ENCODE peak calls at places on chromosomes 1 and 21, in five cellular contexts. B is GM12891, W is K562, C is H1, A is HepG2. D is an unnamed sample.
A peak's percentile ranks its signal among the peaks of the same experiment; 100 is the strongest.

GRCh38 chr1:119747451-119747850 is 21.3 kb downstream of the HMGCS2 start:
- DNase-seq in B (no peak), W (no peak), C (no peak), A (no peak), D (no peak)

GRCh38 chr1:70090875-70091274 is 114.5 kb downstream of the LRRC40 start:
- DNase-seq in B (no peak), W (no peak), C (no peak), A (no peak), D (no peak)

GRCh38 chr1:5745776-5746610 is 246.2 kb downstream of the NPHP4 start:
- DNase-seq in B (peak; percentile 94), W (peak; percentile 93), C (peak; percentile 70), A (peak; percentile 52), D (peak; percentile 90)

GRCh38 chr1:54795100-54795665 is 5.9 kb downstream of the TTC22 start:
- DNase-seq in B (no peak), W (no peak), C (no peak), A (no peak), D (no peak)

GRCh38 chr1:143699731-143700130 is 272.1 kb downstream of the FAM72C start:
- DNase-seq in B (no peak), W (no peak), C (no peak), A (no peak), D (no peak)

GRCh38 chr1:54995835-54996234 is 2.9 kb upstream of the BSND start:
- DNase-seq in B (no peak), W (no peak), C (no peak), A (no peak), D (no peak)

GRCh38 chr1:95879498-95879897 is 645.5 kb downstream of the RWDD3 start:
- DNase-seq in B (no peak), W (no peak), C (no peak), A (no peak), D (no peak)

GRCh38 chr1:30478288-30478687 is 245.1 kb downstream of the MATN1 start:
- DNase-seq in B (no peak), W (no peak), C (no peak), A (no peak), D (no peak)

GRCh38 chr1:62082456-62083363 is 111.9 kb upstream of the L1TD1 start:
- DNase-seq in B (peak; percentile 10), W (peak; percentile 65), C (no peak), A (peak; percentile 20), D (no peak)

GRCh38 chr1:39919545-39919944 is 17.8 kb upstream of the MYCL start:
- DNase-seq in B (peak; percentile 77), W (peak; percentile 85), C (no peak), A (peak; percentile 61), D (peak; percentile 73)

GRCh38 chr1:175591083-175591743 is 152.2 kb downstream of the TNR start:
- DNase-seq in B (no peak), W (peak; percentile 18), C (no peak), A (no peak), D (no peak)

GRCh38 chr1:151477066-151477465 is 17.8 kb upstream of the POGZ start:
- DNase-seq in B (no peak), W (no peak), C (no peak), A (no peak), D (no peak)

GRCh38 chr1:111826278-111826677 is 70.6 kb downstream of the DDX20 start:
- DNase-seq in B (no peak), W (no peak), C (no peak), A (no peak), D (no peak)

GRCh38 chr1:178630418-178630817 is 94.6 kb upstream of the RALGPS2 start:
- DNase-seq in B (no peak), W (no peak), C (no peak), A (peak; percentile 50), D (no peak)

GRCh38 chr1:61436491-61437120 is 288.3 kb downstream of the TM2D1 start:
- DNase-seq in B (no peak), W (no peak), C (no peak), A (no peak), D (no peak)

GRCh38 chr1:63817152-63817667 is 43.4 kb downstream of the ROR1 start:
- DNase-seq in B (no peak), W (no peak), C (no peak), A (no peak), D (no peak)

GRCh38 chr1:18547460-18547859 is 66.7 kb downstream of the KLHDC7A start:
- DNase-seq in B (no peak), W (no peak), C (no peak), A (no peak), D (no peak)

GRCh38 chr1:109598655-109599054 is 20.8 kb downstream of the GNAT2 start:
- DNase-seq in B (no peak), W (peak; percentile 31), C (no peak), A (no peak), D (no peak)

GRCh38 chr1:56931686-56932085 is 34.1 kb downstream of the C8B start:
- DNase-seq in B (no peak), W (no peak), C (no peak), A (no peak), D (no peak)

GRCh38 chr1:54107131-54107530 is 45.7 kb downstream of the CDCP2 start:
- DNase-seq in B (no peak), W (no peak), C (no peak), A (no peak), D (no peak)

GRCh38 chr1:165560834-165561233 is 17.0 kb downstream of the LRRC52 start:
- DNase-seq in B (no peak), W (no peak), C (no peak), A (no peak), D (no peak)

GRCh38 chr1:23178931-23179330 is 10.3 kb upstream of the LUZP1 start:
- DNase-seq in B (no peak), W (peak; percentile 50), C (no peak), A (no peak), D (no peak)

GRCh38 chr1:64295566-64295965 is 92.1 kb downstream of the UBE2U start:
- DNase-seq in B (no peak), W (no peak), C (no peak), A (no peak), D (no peak)

GRCh38 chr1:170593173-170593572 is 61.2 kb downstream of the GORAB start:
- DNase-seq in B (no peak), W (no peak), C (no peak), A (no peak), D (no peak)

GRCh38 chr1:17615157-17615556 is 75.7 kb downstream of the ARHGEF10L start:
- DNase-seq in B (no peak), W (no peak), C (no peak), A (no peak), D (no peak)

GRCh38 chr1:208496467-208497371 is 252.5 kb upstream of the PLXNA2 start:
- DNase-seq in B (no peak), W (no peak), C (no peak), A (no peak), D (no peak)

GRCh38 chr1:208500379-208500778 is 256.2 kb upstream of the PLXNA2 start:
- DNase-seq in B (no peak), W (no peak), C (no peak), A (no peak), D (no peak)

GRCh38 chr1:208497866-208498541 is 253.8 kb upstream of the PLXNA2 start:
- DNase-seq in B (no peak), W (no peak), C (no peak), A (no peak), D (no peak)

GRCh38 chr1:208499601-208500000 is 255.4 kb upstream of the PLXNA2 start:
- DNase-seq in B (no peak), W (no peak), C (no peak), A (no peak), D (no peak)

GRCh38 chr1:208499021-208499420 is 254.8 kb upstream of the PLXNA2 start:
- DNase-seq in B (no peak), W (no peak), C (no peak), A (no peak), D (no peak)
- TF ChIP-seq TAF1 in B (no peak), W (no peak), C (no peak), A (no peak), D (no peak)

GRCh38 chr1:28196330-28196729 is 19.8 kb upstream of the PTAFR start:
- DNase-seq in B (no peak), W (no peak), C (no peak), A (no peak), D (no peak)

GRCh38 chr1:28190996-28191645 is 14.6 kb upstream of the PTAFR start:
- DNase-seq in B (no peak), W (no peak), C (no peak), A (no peak), D (no peak)

GRCh38 chr1:28193701-28194161 is 17.2 kb upstream of the PTAFR start:
- DNase-seq in B (no peak), W (no peak), C (peak; percentile 44), A (peak; percentile 57), D (no peak)

GRCh38 chr1:28195780-28196179 is 19.3 kb upstream of the PTAFR start:
- DNase-seq in B (no peak), W (no peak), C (no peak), A (no peak), D (no peak)

DNA sequence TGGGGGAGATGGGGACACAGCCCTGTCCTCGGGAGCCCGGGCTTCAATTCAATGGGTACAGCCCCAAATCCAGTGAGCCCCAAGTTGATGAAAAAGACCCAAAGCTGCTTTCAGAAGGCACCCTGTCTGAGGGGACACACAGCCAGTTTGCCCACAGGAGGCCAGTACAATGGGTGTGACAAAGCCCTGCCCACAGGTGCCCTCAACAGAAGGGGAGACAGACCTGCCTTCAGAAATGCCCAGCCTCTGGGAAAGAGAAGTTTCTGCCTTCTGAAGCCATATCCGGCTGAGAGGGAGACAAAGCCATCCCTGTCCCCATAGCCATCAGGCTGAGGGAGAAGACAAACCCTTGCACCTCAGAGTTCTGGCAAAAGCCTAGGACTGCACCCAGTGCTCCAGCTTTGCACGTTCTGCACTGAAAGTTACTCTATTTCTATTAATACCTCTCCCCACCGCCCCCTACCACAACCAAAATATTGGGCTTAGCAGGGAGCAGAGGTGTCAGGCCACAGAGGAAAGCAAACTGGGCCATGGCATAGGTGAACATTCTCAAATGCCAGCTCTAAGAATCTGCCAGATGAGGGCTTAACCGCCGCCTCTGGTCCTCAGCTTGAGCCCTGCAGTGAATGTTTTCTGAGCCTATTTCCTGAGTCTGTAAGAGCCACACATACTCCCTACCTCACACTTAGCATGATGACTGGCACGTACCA is 18.0 kb upstream of the PTAFR start:
- DNase-seq in B (no peak), W (no peak), C (no peak), A (no peak), D (no peak)
- TF ChIP-seq POLR2A in B (no peak), W (no peak), C (no peak), A (no peak), D (no peak)

GRCh38 chr1:176919386-176920378 is 244.8 kb downstream of the ASTN1 start:
- DNase-seq in B (no peak), W (no peak), C (no peak), A (no peak), D (no peak)
- TF ChIP-seq TAF1 in B (no peak), W (no peak), C (no peak), A (no peak), D (no peak)

DNA sequence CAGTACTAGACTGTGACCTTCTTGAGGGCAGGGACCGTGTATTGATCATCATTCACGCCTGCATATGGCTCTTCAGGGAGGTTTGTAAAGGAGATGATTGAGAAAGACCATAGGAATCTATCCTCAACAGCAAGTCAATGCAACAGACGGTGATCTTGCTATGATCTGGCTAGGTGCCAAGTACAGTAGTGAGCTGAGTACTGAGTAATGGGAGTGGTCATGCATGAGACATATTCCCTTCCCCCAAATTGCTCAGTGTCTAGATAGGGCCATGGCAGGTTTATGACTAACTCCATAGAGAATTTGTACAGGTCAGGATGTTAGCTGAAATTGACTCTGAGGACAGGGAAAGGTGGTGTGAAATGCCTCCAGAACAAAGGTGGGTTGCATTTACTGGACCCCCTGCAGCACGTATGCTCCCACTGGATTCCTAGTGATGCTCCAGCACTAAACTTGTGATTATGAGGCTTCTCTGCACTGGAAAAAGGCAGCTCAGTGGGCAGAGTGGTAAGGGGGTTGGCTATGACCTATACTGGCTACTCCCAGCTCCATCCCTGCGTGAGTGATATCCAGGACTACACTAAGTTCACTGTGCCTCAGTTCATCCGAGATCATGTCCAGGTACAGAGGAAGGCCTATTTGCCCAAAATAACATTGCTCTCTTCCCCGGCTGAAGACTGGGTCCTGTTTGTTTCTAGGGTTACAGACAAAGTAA is 37.2 kb downstream of the KCNJ6 start:
- DNase-seq in B (no peak), W (peak; percentile 37), C (no peak), A (no peak), D (no peak)
- TF ChIP-seq POLR2A in B (no peak), W (no peak), C (no peak), A (no peak), D (no peak)